ENCODE peak calls at places on chromosome 12, in six cellular contexts. K, Q, R, B, U and E are unnamed samples.

GRCh38 chr12:94309348-94309747 is 150.3 kb downstream of the CEP83 start:
- DNase-seq in K (no peak), Q (no peak), R (no peak), B (no peak), U (no peak), E (no peak)

GRCh38 chr12:83477289-83477688 is 790.6 kb downstream of the TMTC2 start:
- DNase-seq in K (no peak), Q (no peak), R (no peak), B (no peak), U (no peak), E (no peak)

GRCh38 chr12:9943244-9943643 is 11.1 kb upstream of the CLEC2A start:
- DNase-seq in K (no peak), Q (no peak), R (no peak), B (peak; percentile 19), U (no peak), E (no peak)

GRCh38 chr12:54217774-54218221 is 29.0 kb upstream of the SMUG1 start:
- DNase-seq in K (peak; percentile 58), Q (no peak), R (peak; percentile 65), B (no peak), U (no peak), E (no peak)

GRCh38 chr12:50186667-50187066 is 19.5 kb upstream of the CERS5 start:
- DNase-seq in K (no peak), Q (no peak), R (no peak), B (no peak), U (no peak), E (no peak)

GRCh38 chr12:31772186-31772585 is 43.4 kb upstream of the AMN1 start:
- DNase-seq in K (no peak), Q (no peak), R (no peak), B (no peak), U (no peak), E (no peak)

GRCh38 chr12:78002878-78003277 is 172.2 kb downstream of the NAV3 start:
- DNase-seq in K (no peak), Q (no peak), R (no peak), B (no peak), U (no peak), E (no peak)

GRCh38 chr12:57679697-57680096 is 14.2 kb upstream of the OS9 start:
- DNase-seq in K (no peak), Q (no peak), R (no peak), B (no peak), U (no peak), E (no peak)

GRCh38 chr12:121577443-121578180 is 3.2 kb downstream of the KDM2B start:
- DNase-seq in K (no peak), Q (no peak), R (no peak), B (no peak), U (no peak), E (no peak)

GRCh38 chr12:31220633-31221565 is 105.1 kb downstream of the SINHCAF start:
- DNase-seq in K (no peak), Q (no peak), R (no peak), B (no peak), U (no peak), E (no peak)

GRCh38 chr12:99704036-99704435 is 56.5 kb downstream of the GARIN6 start:
- DNase-seq in K (no peak), Q (no peak), R (no peak), B (no peak), U (no peak), E (no peak)

GRCh38 chr12:89863968-89864367 is 155.3 kb upstream of the ATP2B1 start:
- DNase-seq in K (no peak), Q (no peak), R (no peak), B (no peak), U (no peak), E (no peak)

GRCh38 chr12:52501490-52501889 is 8.4 kb upstream of the KRT6A start:
- DNase-seq in K (no peak), Q (no peak), R (no peak), B (no peak), U (no peak), E (no peak)

GRCh38 chr12:52497975-52498374 is 4.9 kb upstream of the KRT6A start:
- DNase-seq in K (no peak), Q (no peak), R (no peak), B (no peak), U (no peak), E (no peak)

GRCh38 chr12:52496590-52497071 is 3.6 kb upstream of the KRT6A start:
- DNase-seq in K (peak; percentile 45), Q (no peak), R (no peak), B (no peak), U (no peak), E (no peak)

GRCh38 chr12:52498971-52499370 is 5.9 kb upstream of the KRT6A start:
- DNase-seq in K (no peak), Q (no peak), R (no peak), B (no peak), U (no peak), E (no peak)

DNA sequence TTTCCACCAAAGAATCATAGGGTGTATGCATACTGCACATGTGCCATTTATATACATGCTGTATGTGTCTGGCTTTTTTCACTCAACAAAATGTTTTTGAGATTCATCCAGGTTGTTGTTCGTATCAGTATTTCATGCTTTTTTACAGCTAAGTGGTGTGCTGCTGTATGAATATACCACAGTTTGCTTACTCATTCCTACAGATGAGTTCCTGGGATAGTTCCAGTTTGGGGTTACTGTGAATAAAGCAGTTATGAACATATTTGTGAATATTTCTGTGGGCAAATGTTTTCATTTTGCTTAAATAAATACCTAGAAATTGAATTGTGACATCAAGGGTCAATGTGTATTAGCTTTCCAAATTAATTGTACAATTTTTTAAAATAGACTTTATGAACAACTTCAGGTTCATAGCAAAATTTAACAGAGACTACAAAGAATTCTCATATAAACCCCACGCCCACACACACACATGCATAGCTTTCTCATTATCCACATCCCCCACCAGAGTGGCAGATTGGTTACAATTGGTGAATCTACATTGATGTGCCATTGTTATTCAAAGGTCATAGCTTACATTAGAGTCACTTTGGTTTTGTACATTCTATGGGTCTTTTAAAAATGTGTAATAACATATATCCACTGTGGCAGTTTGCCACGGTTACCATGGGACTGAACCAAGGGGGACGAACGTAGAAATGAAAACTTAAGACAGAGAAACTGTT is 6.9 kb upstream of the KRT6A start:
- DNase-seq in K (no peak), Q (no peak), R (no peak), B (no peak), U (no peak), E (no peak)
- H3K27ac ChIP-seq in K (no peak overlapping the region), Q (no peak overlapping the region), R (no peak overlapping the region), B (no peak overlapping the region), U (no peak overlapping the region), E (no peak overlapping the region)

GRCh38 chr12:56622535-56622934 is 7.6 kb downstream of the BAZ2A start:
- DNase-seq in K (no peak), Q (no peak), R (no peak), B (no peak), U (no peak), E (no peak)

GRCh38 chr12:56616244-56616643 is 13.9 kb downstream of the BAZ2A start:
- DNase-seq in K (peak; percentile 52), Q (no peak), R (no peak), B (no peak), U (no peak), E (peak; percentile 22)

GRCh38 chr12:56614627-56615026 is 15.5 kb downstream of the BAZ2A start:
- DNase-seq in K (no peak), Q (no peak), R (no peak), B (no peak), U (no peak), E (no peak)

DNA sequence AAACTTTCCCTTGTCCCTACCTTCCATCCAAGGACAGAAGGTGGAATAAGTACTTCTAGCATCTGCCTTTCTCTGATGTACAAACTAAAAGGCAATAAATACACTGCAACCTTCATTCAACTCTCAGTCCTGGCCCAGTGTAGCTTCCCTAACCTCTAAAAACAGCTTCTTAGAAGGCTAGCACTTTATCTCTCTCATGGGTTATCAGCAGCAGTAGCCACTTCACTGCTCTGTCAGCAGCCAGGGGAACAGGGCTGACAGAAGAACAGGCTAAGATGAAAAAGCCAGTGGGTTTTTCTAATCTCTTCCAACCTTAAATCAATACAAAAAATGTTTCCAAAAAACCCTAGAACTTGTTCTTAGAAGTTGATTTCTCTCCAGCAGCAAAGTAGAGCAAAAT is 13.2 kb downstream of the BAZ2A start:
- DNase-seq in K (no peak), Q (no peak), R (no peak), B (no peak), U (no peak), E (peak; percentile 6)
- H3K27ac ChIP-seq in K (peak overlapping the region; percentile 76), Q (no peak overlapping the region), R (no peak overlapping the region), B (no peak overlapping the region), U (no peak overlapping the region), E (no peak overlapping the region)

GRCh38 chr12:13340149-13340548 is 143.6 kb downstream of the EMP1 start:
- DNase-seq in K (no peak), Q (no peak), R (no peak), B (no peak), U (no peak), E (no peak)
- H3K27ac ChIP-seq in K (no peak overlapping the region), Q (no peak overlapping the region), R (no peak overlapping the region), B (no peak overlapping the region), U (no peak overlapping the region), E (no peak overlapping the region)

DNA sequence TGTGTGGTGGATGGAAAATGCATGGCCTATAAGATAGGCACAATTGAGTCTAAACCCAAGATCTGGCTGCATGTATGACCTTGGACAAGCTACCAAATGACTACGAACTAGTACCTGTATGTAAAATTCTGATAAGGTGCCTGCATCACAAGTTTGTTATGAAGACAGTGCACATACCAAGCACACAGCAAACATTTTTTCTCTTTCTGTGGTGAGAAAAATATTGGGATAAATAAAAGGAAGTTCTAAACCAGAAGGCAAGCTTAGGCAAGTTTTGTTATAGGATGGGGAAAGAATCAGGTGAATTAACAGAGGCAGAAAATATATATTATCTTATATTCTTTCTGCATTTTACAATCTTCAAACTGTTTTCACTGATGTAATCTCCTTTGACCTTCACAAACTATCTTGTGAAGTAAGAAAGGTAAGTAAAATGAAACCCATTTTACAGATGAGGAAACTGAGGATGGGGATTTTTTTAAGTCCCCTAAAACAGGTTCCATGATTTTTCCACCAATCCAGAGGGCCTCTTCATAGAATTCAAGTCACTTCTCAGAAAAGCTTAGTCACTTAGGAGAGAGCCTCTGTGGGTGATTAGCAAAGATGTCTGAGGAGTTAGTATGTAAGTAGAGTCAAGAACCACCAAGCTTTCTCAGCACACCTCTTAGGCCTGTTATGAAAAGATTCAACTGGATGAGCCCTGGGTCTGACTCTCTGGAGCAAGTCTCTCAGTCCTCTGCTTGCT is 132.0 kb upstream of the RAP1B start:
- DNase-seq in K (no peak), Q (no peak), R (no peak), B (no peak), U (no peak), E (no peak)
- H3K27ac ChIP-seq in K (no peak overlapping the region), Q (peak overlapping the region; percentile 89), R (no peak overlapping the region), B (no peak overlapping the region), U (no peak overlapping the region), E (peak overlapping the region; percentile 73)